ENCODE peak calls at places on chromosomes 12 and 14, in eight cellular contexts. P, C, B, R, H, D, E and L are unnamed samples.

GRCh38 chr12:124663771-124664366 is 96.5 kb upstream of the NCOR2 start:
- DNase-seq in P (no peak), C (no peak), B (no peak), R (no peak), H (no peak), D (no peak), E (no peak), L (no peak)

GRCh38 chr12:59403259-59403932 is 192.4 kb upstream of the SLC16A7 start:
- DNase-seq in P (peak; percentile 70), C (peak; percentile 89), B (no peak), R (peak; percentile 48), H (no peak), D (peak; percentile 31), E (peak; percentile 58), L (no peak)

GRCh38 chr14:104766256-104766862 is 13.4 kb downstream of the SIVA1 start:
- DNase-seq in P (no peak), C (no peak), B (no peak), R (no peak), H (no peak), D (no peak), E (no peak), L (no peak)

GRCh38 chr12:127271776-127272175 is 995.2 kb upstream of the TMEM132C start:
- DNase-seq in P (no peak), C (no peak), B (no peak), R (no peak), H (no peak), D (no peak), E (no peak), L (no peak)

GRCh38 chr14:62117010-62117717 is 354.9 kb downstream of the SNAPC1 start:
- DNase-seq in P (no peak), C (peak; percentile 87), B (no peak), R (peak; percentile 92), H (peak; percentile 85), D (peak; percentile 56), E (peak; percentile 66), L (peak; percentile 73)

GRCh38 chr12:116601524-116601923 is 42.3 kb downstream of the MAP1LC3B2 start:
- DNase-seq in P (no peak), C (peak; percentile 71), B (no peak), R (no peak), H (no peak), D (no peak), E (no peak), L (no peak)

GRCh38 chr14:32754209-32754608 is 184.5 kb upstream of the NPAS3 start:
- DNase-seq in P (no peak), C (no peak), B (no peak), R (no peak), H (no peak), D (no peak), E (no peak), L (no peak)

GRCh38 chr12:95124106-95124505 is 50.7 kb upstream of the NR2C1 start:
- DNase-seq in P (no peak), C (no peak), B (no peak), R (no peak), H (no peak), D (no peak), E (no peak), L (no peak)

GRCh38 chr12:59365133-59365532 is 230.7 kb upstream of the SLC16A7 start:
- DNase-seq in P (no peak), C (no peak), B (no peak), R (no peak), H (no peak), D (no peak), E (no peak), L (no peak)

GRCh38 chr12:50458606-50459005 is 46.2 kb upstream of the DIP2B start:
- DNase-seq in P (no peak), C (peak; percentile 8), B (no peak), R (no peak), H (no peak), D (peak; percentile 4), E (no peak), L (no peak)

GRCh38 chr12:57456737-57457490 is 1.8 kb downstream of the INHBE start:
- DNase-seq in P (no peak), C (peak; percentile 11), B (no peak), R (no peak), H (no peak), D (no peak), E (no peak), L (no peak)

GRCh38 chr12:112239881-112240280 is 114.5 kb downstream of the TRAFD1 start:
- DNase-seq in P (no peak), C (no peak), B (no peak), R (no peak), H (no peak), D (no peak), E (no peak), L (no peak)